ENCODE peak calls at places on chromosomes 11 and 22, in five cellular contexts. One of them, this sample, is unnamed.

GRCh38 chr11:61966673-61967176 is 709 bp downstream of the FTH1 start:
- DNase-seq in epithelial cell of esophagus: no peak
- DNase-seq in HFF-Myc: no peak
- DNase-seq in AG04450: no peak
- DNase-seq in GM12891: no peak
- DNase-seq in this sample: no peak

GRCh38 chr22:31151872-31152271 is 8.1 kb upstream of the RNF185 start:
- DNase-seq in GM12891: no peak
- DNase-seq in AG04450: no peak
- DNase-seq in epithelial cell of esophagus: no peak
- DNase-seq in HFF-Myc: no peak
- DNase-seq in this sample: no peak

GRCh38 chr22:43293259-43293658 is 49.9 kb downstream of the SCUBE1 start:
- DNase-seq in epithelial cell of esophagus: peak
- DNase-seq in GM12891: no peak
- DNase-seq in AG04450: no peak
- DNase-seq in HFF-Myc: no peak
- DNase-seq in this sample: peak

GRCh38 chr22:29313126-29314071 is 2.1 kb downstream of the RASL10A start:
- DNase-seq in GM12891: peak
- DNase-seq in AG04450: no peak
- DNase-seq in HFF-Myc: no peak
- DNase-seq in epithelial cell of esophagus: peak
- DNase-seq in this sample: no peak

GRCh38 chr22:22682807-22683667 is 38.6 kb downstream of the GGTLC2 start:
- DNase-seq in HFF-Myc: no peak
- DNase-seq in epithelial cell of esophagus: no peak
- DNase-seq in AG04450: no peak
- DNase-seq in GM12891: no peak
- DNase-seq in this sample: no peak

GRCh38 chr11:124917115-124917637 is 1.9 kb upstream of the HEPN1 start:
- DNase-seq in HFF-Myc: no peak
- DNase-seq in GM12891: no peak
- DNase-seq in epithelial cell of esophagus: no peak
- DNase-seq in AG04450: peak
- DNase-seq in this sample: no peak

GRCh38 chr11:11332141-11332710 is 20.8 kb downstream of the CSNK2A3 start:
- DNase-seq in AG04450: no peak
- DNase-seq in GM12891: no peak
- DNase-seq in epithelial cell of esophagus: peak
- DNase-seq in HFF-Myc: no peak
- DNase-seq in this sample: no peak

GRCh38 chr11:45919806-45920530 is 2.3 kb upstream of the PEX16 start:
- DNase-seq in GM12891: no peak
- DNase-seq in epithelial cell of esophagus: no peak
- DNase-seq in AG04450: no peak
- DNase-seq in HFF-Myc: no peak
- DNase-seq in this sample: no peak

GRCh38 chr11:130528301-130528651 is 79.8 kb downstream of the ADAMTS15 start:
- DNase-seq in AG04450: no peak
- DNase-seq in HFF-Myc: no peak
- DNase-seq in GM12891: no peak
- DNase-seq in epithelial cell of esophagus: peak
- DNase-seq in this sample: no peak

GRCh38 chr11:74367881-74368280 is 30.4 kb downstream of the PGM2L1 start:
- DNase-seq in AG04450: no peak
- DNase-seq in GM12891: no peak
- DNase-seq in HFF-Myc: no peak
- DNase-seq in epithelial cell of esophagus: no peak
- DNase-seq in this sample: no peak